ENCODE peak calls at places on chromosomes 6 and 20, in six cellular contexts. P, I, K, G, C and B are unnamed samples.

GRCh38 chr6:34249469-34250370 is 914 bp upstream of the SMIM29 start:
- DNase-seq in P (no peak), I (no peak), K (no peak), G (no peak), C (peak), B (no peak)

GRCh38 chr20:59402697-59403096 is 102.3 kb downstream of the EDN3 start:
- DNase-seq in P (no peak), I (no peak), K (no peak), G (no peak), C (peak), B (no peak)

GRCh38 chr6:52389626-52390360 is 27.8 kb downstream of the PAQR8 start:
- DNase-seq in P (no peak), I (peak), K (peak), G (no peak), C (no peak), B (peak)

GRCh38 chr6:154931741-154932424 is 63.2 kb upstream of the TIAM2 start:
- DNase-seq in P (no peak), I (no peak), K (no peak), G (no peak), C (no peak), B (peak)

GRCh38 chr6:89612121-89612520 is 26.4 kb downstream of the LYRM2 start:
- DNase-seq in P (peak), I (no peak), K (no peak), G (no peak), C (no peak), B (no peak)

GRCh38 chr20:36368400-36368799 is 62.3 kb downstream of the DLGAP4 start:
- DNase-seq in P (no peak), I (no peak), K (no peak), G (no peak), C (no peak), B (no peak)

GRCh38 chr6:28090902-28091586 is 10.7 kb downstream of the ZNF165 start:
- DNase-seq in P (no peak), I (no peak), K (no peak), G (no peak), C (peak), B (no peak)

GRCh38 chr6:79546186-79546585 is 9.0 kb upstream of the LCA5 start:
- DNase-seq in P (no peak), I (no peak), K (no peak), G (no peak), C (no peak), B (peak)

GRCh38 chr6:130018830-130019795 is 732 bp downstream of the L3MBTL3 start:
- DNase-seq in P (peak), I (no peak), K (no peak), G (peak), C (peak), B (no peak)

GRCh38 chr6:35014786-35015185 is 125.7 kb downstream of the ANKS1A start:
- DNase-seq in P (no peak), I (peak), K (no peak), G (no peak), C (no peak), B (peak)

GRCh38 chr20:57094171-57094891 is 172.1 kb downstream of the BMP7 start:
- DNase-seq in P (no peak), I (no peak), K (no peak), G (no peak), C (no peak), B (no peak)

GRCh38 chr6:126252154-126252553 is 87.8 kb upstream of the CENPW start:
- DNase-seq in P (no peak), I (no peak), K (no peak), G (no peak), C (no peak), B (no peak)

GRCh38 chr20:62980970-62981369 is 25.8 kb downstream of the BHLHE23 start:
- DNase-seq in P (no peak), I (no peak), K (no peak), G (peak), C (peak), B (no peak)

GRCh38 chr6:130577178-130577919 is 211.5 kb downstream of the TMEM200A start:
- DNase-seq in P (no peak), I (no peak), K (no peak), G (no peak), C (no peak), B (no peak)

GRCh38 chr6:27038498-27038897 is 209.0 kb upstream of the PRSS16 start:
- DNase-seq in P (no peak), I (no peak), K (no peak), G (no peak), C (no peak), B (no peak)

GRCh38 chr6:81940451-81940850 is 188.0 kb upstream of the TENT5A start:
- DNase-seq in P (no peak), I (no peak), K (no peak), G (no peak), C (no peak), B (no peak)

GRCh38 chr6:136921936-136922679 is at the start of gene SLC35D3:
- DNase-seq in P (peak), I (no peak), K (no peak), G (no peak), C (peak), B (peak)

GRCh38 chr6:89997456-89998445 is 103.5 kb downstream of the GJA10 start:
- DNase-seq in P (no peak), I (no peak), K (no peak), G (no peak), C (no peak), B (peak)

GRCh38 chr20:43459022-43459942 is 1.6 kb downstream of the SRSF6 start:
- DNase-seq in P (peak), I (no peak), K (no peak), G (no peak), C (no peak), B (no peak)

GRCh38 chr6:107712523-107713213 is 111.4 kb downstream of the SCML4 start:
- DNase-seq in P (peak), I (peak), K (no peak), G (no peak), C (no peak), B (peak)

GRCh38 chr6:144471986-144472385 is 186.9 kb downstream of the UTRN start:
- DNase-seq in P (no peak), I (no peak), K (no peak), G (no peak), C (no peak), B (peak)

GRCh38 chr6:111972714-111973678 is 80.9 kb upstream of the CCN6 start:
- DNase-seq in P (no peak), I (peak), K (no peak), G (peak), C (no peak), B (peak)

GRCh38 chr20:33710681-33711445 is 9.2 kb downstream of the PXMP4 start:
- DNase-seq in P (no peak), I (no peak), K (no peak), G (no peak), C (no peak), B (no peak)

GRCh38 chr6:98308564-98308963 is 525.8 kb upstream of the POU3F2 start:
- DNase-seq in P (no peak), I (no peak), K (no peak), G (no peak), C (no peak), B (no peak)